ENCODE peak calls at places on chromosomes 3 and 15, in four cellular contexts. One of them, this sample, is unnamed.

GRCh38 chr3:146493221-146493620 is 23.9 kb upstream of the PLSCR2 start:
- DNase-seq in H9: no peak
- DNase-seq in mesenchymal stem cell: peak
- DNase-seq in IMR-90: peak
- DNase-seq in this sample: no peak

GRCh38 chr15:27601239-27601942 is 497.7 kb downstream of the OCA2 start:
- DNase-seq in H9: no peak
- DNase-seq in mesenchymal stem cell: no peak
- DNase-seq in IMR-90: no peak
- DNase-seq in this sample: no peak

GRCh38 chr3:141486416-141486734 is 452 bp upstream of the RASA2 start:
- DNase-seq in H9: no peak
- DNase-seq in mesenchymal stem cell: no peak
- DNase-seq in IMR-90: peak
- DNase-seq in this sample: no peak

GRCh38 chr15:59379524-59379923 is 6.9 kb upstream of the MYO1E start:
- DNase-seq in H9: no peak
- DNase-seq in mesenchymal stem cell: no peak
- DNase-seq in IMR-90: no peak
- DNase-seq in this sample: no peak

GRCh38 chr3:151347432-151347831 is 18.1 kb upstream of the P2RY13 start:
- DNase-seq in H9: no peak
- DNase-seq in mesenchymal stem cell: no peak
- DNase-seq in IMR-90: no peak
- DNase-seq in this sample: no peak

GRCh38 chr15:60414016-60414682 is 16.4 kb upstream of the ANXA2 start:
- DNase-seq in H9: no peak
- DNase-seq in mesenchymal stem cell: peak
- DNase-seq in IMR-90: peak
- DNase-seq in this sample: no peak

GRCh38 chr3:189833996-189834395 is 202.8 kb downstream of the TP63 start:
- DNase-seq in H9: no peak
- DNase-seq in mesenchymal stem cell: no peak
- DNase-seq in IMR-90: no peak
- DNase-seq in this sample: no peak

GRCh38 chr3:189260556-189261493 is 89.1 kb downstream of the TPRG1 start:
- DNase-seq in H9: no peak
- DNase-seq in mesenchymal stem cell: no peak
- DNase-seq in IMR-90: no peak
- DNase-seq in this sample: no peak

GRCh38 chr15:71792521-71792920 is 17.8 kb upstream of the NR2E3 start:
- DNase-seq in H9: no peak
- DNase-seq in mesenchymal stem cell: peak
- DNase-seq in IMR-90: peak
- DNase-seq in this sample: no peak

GRCh38 chr3:53114412-53115074 is 15.7 kb downstream of the RFT1 start:
- DNase-seq in H9: no peak
- DNase-seq in mesenchymal stem cell: peak
- DNase-seq in IMR-90: peak
- DNase-seq in this sample: no peak

GRCh38 chr3:30511524-30512278 is 94.7 kb upstream of the TGFBR2 start:
- DNase-seq in H9: no peak
- DNase-seq in mesenchymal stem cell: peak
- DNase-seq in IMR-90: peak
- DNase-seq in this sample: no peak

GRCh38 chr3:32004111-32004790 is 22.7 kb downstream of the ZNF860 start:
- DNase-seq in H9: peak
- DNase-seq in mesenchymal stem cell: no peak
- DNase-seq in IMR-90: no peak
- DNase-seq in this sample: no peak

GRCh38 chr3:195270350-195271115 is 426 bp downstream of the XXYLT1 start:
- DNase-seq in H9: peak
- DNase-seq in mesenchymal stem cell: peak
- DNase-seq in IMR-90: peak
- DNase-seq in this sample: peak

GRCh38 chr3:195578565-195578964 is 5.2 kb downstream of the APOD start:
- DNase-seq in H9: no peak
- DNase-seq in mesenchymal stem cell: no peak
- DNase-seq in IMR-90: no peak
- DNase-seq in this sample: no peak

GRCh38 chr3:150870406-150870805 is 34.8 kb downstream of the MINDY4B start:
- DNase-seq in H9: no peak
- DNase-seq in mesenchymal stem cell: peak
- DNase-seq in IMR-90: peak
- DNase-seq in this sample: no peak

GRCh38 chr3:123421353-123422174 is 27.3 kb downstream of the ADCY5 start:
- DNase-seq in H9: no peak
- DNase-seq in mesenchymal stem cell: peak
- DNase-seq in IMR-90: no peak
- DNase-seq in this sample: no peak

GRCh38 chr3:47323431-47324277 is 40.9 kb downstream of the KLHL18 start:
- DNase-seq in H9: peak
- DNase-seq in mesenchymal stem cell: no peak
- DNase-seq in IMR-90: peak
- DNase-seq in this sample: no peak

GRCh38 chr3:40930131-40930538 is 269.2 kb upstream of the CTNNB1 start:
- DNase-seq in H9: no peak
- DNase-seq in mesenchymal stem cell: peak
- DNase-seq in IMR-90: no peak
- DNase-seq in this sample: no peak

GRCh38 chr3:136463170-136463569 is 213.0 kb downstream of the PCCB start:
- DNase-seq in H9: no peak
- DNase-seq in mesenchymal stem cell: no peak
- DNase-seq in IMR-90: no peak
- DNase-seq in this sample: no peak

GRCh38 chr3:197746801-197747237 is 2.9 kb upstream of the FYTTD1 start:
- DNase-seq in H9: no peak
- DNase-seq in mesenchymal stem cell: no peak
- DNase-seq in IMR-90: no peak
- DNase-seq in this sample: no peak

GRCh38 chr15:92020765-92021164 is 167.3 kb downstream of the SLCO3A1 start:
- DNase-seq in H9: no peak
- DNase-seq in mesenchymal stem cell: no peak
- DNase-seq in IMR-90: peak
- DNase-seq in this sample: no peak

GRCh38 chr3:135860761-135861160 is 104.8 kb upstream of the PPP2R3A start:
- DNase-seq in H9: no peak
- DNase-seq in mesenchymal stem cell: no peak
- DNase-seq in IMR-90: no peak
- DNase-seq in this sample: no peak

GRCh38 chr3:184651945-184652344 is 59.9 kb downstream of the MAGEF1 start:
- DNase-seq in H9: no peak
- DNase-seq in mesenchymal stem cell: no peak
- DNase-seq in IMR-90: no peak
- DNase-seq in this sample: no peak

GRCh38 chr15:81880833-81881232 is 165.0 kb downstream of the MEX3B start:
- DNase-seq in H9: no peak
- DNase-seq in mesenchymal stem cell: no peak
- DNase-seq in IMR-90: peak
- DNase-seq in this sample: no peak

GRCh38 chr3:195595778-195596531 is 12.2 kb upstream of the APOD start:
- DNase-seq in H9: no peak
- DNase-seq in mesenchymal stem cell: no peak
- DNase-seq in IMR-90: no peak
- DNase-seq in this sample: no peak

GRCh38 chr15:34987182-34987488 is 952 bp downstream of the ZNF770 start:
- DNase-seq in H9: no peak
- DNase-seq in mesenchymal stem cell: peak
- DNase-seq in IMR-90: no peak
- DNase-seq in this sample: no peak

GRCh38 chr15:81133782-81134461 is at the start of gene CFAP161:
- DNase-seq in H9: peak
- DNase-seq in mesenchymal stem cell: peak
- DNase-seq in IMR-90: peak
- DNase-seq in this sample: peak

GRCh38 chr3:10935846-10936631 is 56.5 kb upstream of the SLC6A1 start:
- DNase-seq in H9: no peak
- DNase-seq in mesenchymal stem cell: no peak
- DNase-seq in IMR-90: no peak
- DNase-seq in this sample: no peak

GRCh38 chr3:53236112-53236841 is 19.5 kb downstream of the TKT start:
- DNase-seq in H9: peak
- DNase-seq in mesenchymal stem cell: peak
- DNase-seq in IMR-90: peak
- DNase-seq in this sample: no peak

GRCh38 chr3:43288366-43288765 is 2.0 kb downstream of the SNRK start:
- DNase-seq in H9: no peak
- DNase-seq in mesenchymal stem cell: peak
- DNase-seq in IMR-90: peak
- DNase-seq in this sample: no peak

GRCh38 chr15:69164807-69165636 is 4.6 kb downstream of the GLCE start:
- DNase-seq in H9: no peak
- DNase-seq in mesenchymal stem cell: peak
- DNase-seq in IMR-90: peak
- DNase-seq in this sample: no peak

GRCh38 chr15:85482896-85483295 is 102.5 kb downstream of the AKAP13 start:
- DNase-seq in H9: no peak
- DNase-seq in mesenchymal stem cell: peak
- DNase-seq in IMR-90: peak
- DNase-seq in this sample: no peak

GRCh38 chr3:140420621-140421357 is 257.1 kb upstream of the TRIM42 start:
- DNase-seq in H9: no peak
- DNase-seq in mesenchymal stem cell: peak
- DNase-seq in IMR-90: peak
- DNase-seq in this sample: no peak

GRCh38 chr3:44554626-44555592 is at the start of gene ZKSCAN7:
- DNase-seq in H9: peak
- DNase-seq in mesenchymal stem cell: peak
- DNase-seq in IMR-90: peak
- DNase-seq in this sample: peak

GRCh38 chr3:124563376-124563775 is 166.9 kb upstream of the UMPS start:
- DNase-seq in H9: no peak
- DNase-seq in mesenchymal stem cell: peak
- DNase-seq in IMR-90: peak
- DNase-seq in this sample: no peak

DNA sequence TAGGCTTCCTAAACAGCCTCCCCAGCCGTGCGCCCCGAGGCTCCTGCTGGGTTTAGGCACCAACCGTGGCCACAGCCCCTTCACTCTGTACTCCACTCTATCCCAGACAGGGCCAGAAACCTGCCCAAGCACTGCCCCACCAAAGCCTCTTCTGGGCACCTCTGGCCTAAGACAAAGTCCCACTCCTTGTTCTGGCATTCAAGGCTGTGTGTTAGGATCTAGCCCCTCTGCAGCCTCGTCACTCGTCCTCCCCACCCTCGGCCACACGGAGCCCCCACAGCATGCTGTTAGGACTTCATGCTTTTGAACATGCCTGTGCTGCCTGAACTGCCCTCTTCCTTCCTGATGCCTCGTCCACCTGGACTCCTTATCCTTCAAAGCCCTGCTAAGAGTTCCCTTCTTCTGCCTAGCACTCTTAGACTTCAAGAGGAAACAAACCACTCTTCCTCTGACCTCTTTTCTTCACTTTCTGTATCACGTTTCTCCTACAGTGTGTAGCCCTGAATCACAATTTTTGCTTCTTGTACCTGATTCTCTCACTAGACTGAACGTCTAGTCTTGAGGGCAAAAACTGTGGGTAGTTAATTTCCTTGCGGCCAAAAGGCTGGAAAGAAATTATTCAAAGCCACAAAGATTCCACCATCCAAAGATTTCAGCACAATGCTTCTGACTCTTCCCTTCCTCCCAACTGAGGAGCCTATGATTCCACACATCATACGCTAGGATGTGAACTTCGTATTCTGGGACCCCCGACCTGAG is 28.6 kb downstream of the WNT7A start:
- DNase-seq in H9: no peak
- DNase-seq in mesenchymal stem cell: no peak
- DNase-seq in IMR-90: no peak
- DNase-seq in this sample: no peak
- H2BK120ac ChIP-seq in H9: no peak
- H2BK120ac ChIP-seq in mesenchymal stem cell: no peak
- H2BK120ac ChIP-seq in IMR-90: no peak
- H2BK120ac ChIP-seq in this sample: no peak

GRCh38 chr15:89654311-89654761 is 931 bp downstream of the KIF7 start:
- DNase-seq in H9: no peak
- DNase-seq in mesenchymal stem cell: peak
- DNase-seq in IMR-90: peak
- DNase-seq in this sample: no peak
- H2AFZ ChIP-seq in H9: no peak
- H2AFZ ChIP-seq in mesenchymal stem cell: no peak
- H2AFZ ChIP-seq in IMR-90: peak
- H2AFZ ChIP-seq in this sample: peak

GRCh38 chr3:161268601-161269000 is 47.5 kb downstream of the NMD3 start:
- DNase-seq in H9: no peak
- DNase-seq in mesenchymal stem cell: no peak
- DNase-seq in IMR-90: no peak
- DNase-seq in this sample: no peak
- H2BK120ac ChIP-seq in H9: no peak
- H2BK120ac ChIP-seq in mesenchymal stem cell: no peak
- H2BK120ac ChIP-seq in IMR-90: no peak
- H2BK120ac ChIP-seq in this sample: no peak

GRCh38 chr3:28134792-28135375 is 106.5 kb upstream of the CMC1 start:
- DNase-seq in H9: no peak
- DNase-seq in mesenchymal stem cell: no peak
- DNase-seq in IMR-90: no peak
- DNase-seq in this sample: no peak
- H2AFZ ChIP-seq in H9: no peak
- H2AFZ ChIP-seq in mesenchymal stem cell: no peak
- H2AFZ ChIP-seq in IMR-90: no peak
- H2AFZ ChIP-seq in this sample: no peak

DNA sequence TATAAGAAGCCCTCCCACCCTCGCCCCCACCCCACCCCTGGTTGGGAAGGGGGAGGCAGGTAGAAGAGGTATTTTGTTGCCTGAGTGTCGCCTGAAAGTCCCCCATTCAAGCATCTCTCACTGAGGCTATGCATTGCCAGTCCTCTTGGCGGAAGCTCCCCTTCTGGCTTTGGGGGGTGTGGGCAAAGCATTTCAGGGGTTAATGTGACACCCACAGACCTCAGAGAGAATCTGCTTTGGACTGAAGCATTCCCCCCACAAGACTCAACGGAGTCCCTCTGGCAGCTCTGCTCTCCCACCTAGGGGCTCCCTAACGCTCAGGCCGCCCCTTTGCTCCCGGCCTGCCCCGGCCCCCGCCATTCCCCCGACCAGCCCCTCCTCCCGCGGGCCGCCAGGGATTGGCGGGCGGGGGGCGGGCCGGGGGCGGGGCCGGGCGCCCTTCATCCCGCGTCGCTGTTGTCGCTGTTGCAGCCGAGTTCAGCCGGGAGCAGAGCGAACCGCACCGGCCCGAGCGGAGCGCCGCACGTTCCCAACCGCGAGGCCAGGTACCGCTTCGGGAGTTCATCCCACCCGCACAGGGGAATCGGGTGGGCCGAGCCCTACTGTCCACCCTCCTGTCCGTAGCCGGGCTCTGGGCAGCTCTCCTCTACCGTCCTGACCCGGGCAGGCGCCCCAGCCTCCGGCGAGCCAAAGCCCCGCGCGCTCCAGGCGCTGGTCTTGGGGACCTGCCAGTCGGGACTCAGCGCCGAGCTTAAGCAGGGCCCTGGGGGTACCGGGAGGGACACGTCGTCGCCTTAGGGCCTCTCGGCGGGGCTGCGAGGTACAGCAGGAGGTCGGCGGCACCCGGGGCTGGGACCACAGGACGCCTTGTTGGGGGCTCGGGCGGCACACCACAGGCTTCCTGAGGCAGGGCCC is at the start of gene SLC38A3:
- DNase-seq in H9: peak
- DNase-seq in mesenchymal stem cell: no peak
- DNase-seq in IMR-90: no peak
- DNase-seq in this sample: peak
- H2BK120ac ChIP-seq in H9: no peak
- H2BK120ac ChIP-seq in mesenchymal stem cell: no peak
- H2BK120ac ChIP-seq in IMR-90: no peak
- H2BK120ac ChIP-seq in this sample: no peak